ENCODE peak calls at places on chromosomes 7 and 10, in five cellular contexts. Y is K562, D is A549, T is HepG2, P is IMR-90. B is an unnamed sample.

GRCh38 chr10:125802131-125802530 is 20.9 kb downstream of the UROS start:
- DNase-seq in Y (no peak), D (no peak), T (no peak), P (no peak), B (no peak)

GRCh38 chr10:93712593-93712992 is 10.2 kb upstream of the FRA10AC1 start:
- DNase-seq in Y (no peak), D (no peak), T (no peak), P (no peak), B (no peak)

GRCh38 chr10:131755200-131755599 is 145.6 kb upstream of the PPP2R2D start:
- DNase-seq in Y (no peak), D (peak; percentile 19), T (no peak), P (no peak), B (no peak)

GRCh38 chr10:5297466-5297865 is 67.3 kb upstream of the UCN3 start:
- DNase-seq in Y (no peak), D (no peak), T (no peak), P (no peak), B (no peak)

GRCh38 chr7:140689199-140690152 is 7.0 kb upstream of the NDUFB2 start:
- DNase-seq in Y (peak; percentile 19), D (no peak), T (no peak), P (no peak), B (no peak)

GRCh38 chr7:73741600-73741999 is 3.0 kb upstream of the ABHD11 start:
- DNase-seq in Y (no peak), D (no peak), T (no peak), P (no peak), B (no peak)

GRCh38 chr7:2172311-2173183 is 60.2 kb downstream of the MAD1L1 start:
- DNase-seq in Y (no peak), D (no peak), T (peak; percentile 76), P (peak; percentile 97), B (no peak)

GRCh38 chr7:7103343-7104313 is 78.7 kb upstream of the C1GALT1 start:
- DNase-seq in Y (peak; percentile 43), D (peak; percentile 46), T (peak; percentile 61), P (peak; percentile 74), B (no peak)

GRCh38 chr7:40647719-40648118 is 512.9 kb downstream of the SUGCT start:
- DNase-seq in Y (no peak), D (no peak), T (no peak), P (peak; percentile 64), B (no peak)

GRCh38 chr10:10782603-10783002 is 235.1 kb upstream of the CELF2 start:
- DNase-seq in Y (no peak), D (no peak), T (no peak), P (peak; percentile 79), B (no peak)

GRCh38 chr7:135980665-135981180 is 3.6 kb upstream of the MTPN start:
- DNase-seq in Y (no peak), D (no peak), T (no peak), P (peak; percentile 39), B (no peak)

GRCh38 chr10:89978081-89978480 is 276.7 kb downstream of the KIF20B start:
- DNase-seq in Y (no peak), D (no peak), T (no peak), P (no peak), B (no peak)

GRCh38 chr10:70355234-70356021 is 27.0 kb downstream of the LRRC20 start:
- DNase-seq in Y (no peak), D (no peak), T (no peak), P (no peak), B (no peak)

GRCh38 chr7:44280993-44281721 is 44.2 kb downstream of the CAMK2B start:
- DNase-seq in Y (no peak), D (no peak), T (no peak), P (no peak), B (no peak)

GRCh38 chr7:11935905-11936304 is 103.9 kb upstream of the THSD7A start:
- DNase-seq in Y (no peak), D (no peak), T (no peak), P (no peak), B (no peak)

GRCh38 chr7:108079291-108080057 is 50.7 kb downstream of the LAMB4 start:
- DNase-seq in Y (no peak), D (no peak), T (no peak), P (peak; percentile 95), B (no peak)

GRCh38 chr10:10526846-10527245 is 490.8 kb upstream of the CELF2 start:
- DNase-seq in Y (no peak), D (no peak), T (no peak), P (no peak), B (no peak)

GRCh38 chr10:103688451-103688850 is 166.9 kb downstream of the SH3PXD2A start:
- DNase-seq in Y (no peak), D (no peak), T (no peak), P (no peak), B (no peak)

GRCh38 chr7:34558026-34558425 is 100.0 kb upstream of the NPSR1 start:
- DNase-seq in Y (no peak), D (no peak), T (no peak), P (no peak), B (no peak)

GRCh38 chr10:88875081-88875480 is 5.0 kb upstream of the STAMBPL1 start:
- DNase-seq in Y (no peak), D (no peak), T (no peak), P (no peak), B (no peak)

GRCh38 chr7:100591596-100591995 is 5.5 kb downstream of the FBXO24 start:
- DNase-seq in Y (no peak), D (no peak), T (no peak), P (no peak), B (no peak)

GRCh38 chr7:106125417-106125816 is 13.3 kb upstream of the SYPL1 start:
- DNase-seq in Y (no peak), D (no peak), T (no peak), P (peak; percentile 39), B (no peak)

GRCh38 chr10:5570979-5571810 is 46.4 kb downstream of the CALML3 start:
- DNase-seq in Y (no peak), D (no peak), T (peak; percentile 64), P (no peak), B (no peak)

GRCh38 chr7:120180221-120180620 is 92.8 kb upstream of the KCND2 start:
- DNase-seq in Y (no peak), D (no peak), T (no peak), P (peak; percentile 3), B (no peak)

GRCh38 chr7:137951700-137952099 is 50.2 kb downstream of the CREB3L2 start:
- DNase-seq in Y (no peak), D (no peak), T (no peak), P (no peak), B (no peak)

GRCh38 chr7:137952406-137952805 is 49.5 kb downstream of the CREB3L2 start:
- DNase-seq in Y (no peak), D (no peak), T (no peak), P (no peak), B (no peak)

GRCh38 chr7:137954614-137955013 is 47.3 kb downstream of the CREB3L2 start:
- DNase-seq in Y (no peak), D (no peak), T (no peak), P (peak; percentile 42), B (no peak)

GRCh38 chr7:137953692-137954470 is 48.0 kb downstream of the CREB3L2 start:
- DNase-seq in Y (peak; percentile 53), D (peak; percentile 89), T (no peak), P (peak; percentile 84), B (no peak)

GRCh38 chr7:137953043-137953691 is 48.7 kb downstream of the CREB3L2 start:
- DNase-seq in Y (no peak), D (no peak), T (no peak), P (peak; percentile 98), B (no peak)
- H3K4me2 ChIP-seq in Y (no peak overlapping the region), D (peak overlapping the region; percentile 82), T (no peak overlapping the region), P (peak overlapping the region; percentile 88), B (peak overlapping the region; percentile 55)

GRCh38 chr10:97086530-97086929 is 99.2 kb downstream of the SLIT1 start:
- DNase-seq in Y (no peak), D (no peak), T (no peak), P (no peak), B (no peak)

GRCh38 chr10:97089209-97089865 is 96.4 kb downstream of the SLIT1 start:
- DNase-seq in Y (no peak), D (no peak), T (no peak), P (no peak), B (no peak)

GRCh38 chr10:97090644-97091043 is 95.1 kb downstream of the SLIT1 start:
- DNase-seq in Y (no peak), D (no peak), T (no peak), P (no peak), B (no peak)

GRCh38 chr10:97090035-97090434 is 95.7 kb downstream of the SLIT1 start:
- DNase-seq in Y (no peak), D (no peak), T (no peak), P (no peak), B (no peak)

DNA sequence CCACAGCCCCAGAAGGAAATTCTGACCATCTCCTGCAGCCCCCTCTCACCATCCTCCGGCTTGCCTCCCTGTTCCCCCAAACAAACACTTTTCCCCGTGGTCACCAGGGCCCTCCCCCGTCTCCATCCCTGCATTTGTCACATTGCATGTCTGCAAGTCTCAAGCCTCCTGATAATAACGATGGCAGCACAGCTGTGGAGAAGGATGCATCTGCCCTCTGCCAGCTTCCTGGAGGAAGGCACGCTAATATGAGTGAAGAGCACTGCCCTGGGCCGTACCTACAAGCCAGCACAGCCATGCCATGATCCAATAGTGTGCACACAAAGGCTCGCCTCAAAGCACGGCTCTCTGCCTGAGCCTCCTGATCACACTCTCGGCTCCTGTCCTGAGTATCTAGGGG is 98.5 kb downstream of the SLIT1 start:
- DNase-seq in Y (no peak), D (no peak), T (no peak), P (no peak), B (no peak)
- TF ChIP-seq MAFK in Y (no peak), D (no peak), T (no peak), P (no peak), B (no peak)

GRCh38 chr10:29798876-29799690 is 164.3 kb upstream of the SVIL start:
- DNase-seq in Y (no peak), D (no peak), T (no peak), P (no peak), B (no peak)
- H3K4me2 ChIP-seq in Y (no peak overlapping the region), D (no peak overlapping the region), T (no peak overlapping the region), P (no peak overlapping the region), B (no peak overlapping the region)

DNA sequence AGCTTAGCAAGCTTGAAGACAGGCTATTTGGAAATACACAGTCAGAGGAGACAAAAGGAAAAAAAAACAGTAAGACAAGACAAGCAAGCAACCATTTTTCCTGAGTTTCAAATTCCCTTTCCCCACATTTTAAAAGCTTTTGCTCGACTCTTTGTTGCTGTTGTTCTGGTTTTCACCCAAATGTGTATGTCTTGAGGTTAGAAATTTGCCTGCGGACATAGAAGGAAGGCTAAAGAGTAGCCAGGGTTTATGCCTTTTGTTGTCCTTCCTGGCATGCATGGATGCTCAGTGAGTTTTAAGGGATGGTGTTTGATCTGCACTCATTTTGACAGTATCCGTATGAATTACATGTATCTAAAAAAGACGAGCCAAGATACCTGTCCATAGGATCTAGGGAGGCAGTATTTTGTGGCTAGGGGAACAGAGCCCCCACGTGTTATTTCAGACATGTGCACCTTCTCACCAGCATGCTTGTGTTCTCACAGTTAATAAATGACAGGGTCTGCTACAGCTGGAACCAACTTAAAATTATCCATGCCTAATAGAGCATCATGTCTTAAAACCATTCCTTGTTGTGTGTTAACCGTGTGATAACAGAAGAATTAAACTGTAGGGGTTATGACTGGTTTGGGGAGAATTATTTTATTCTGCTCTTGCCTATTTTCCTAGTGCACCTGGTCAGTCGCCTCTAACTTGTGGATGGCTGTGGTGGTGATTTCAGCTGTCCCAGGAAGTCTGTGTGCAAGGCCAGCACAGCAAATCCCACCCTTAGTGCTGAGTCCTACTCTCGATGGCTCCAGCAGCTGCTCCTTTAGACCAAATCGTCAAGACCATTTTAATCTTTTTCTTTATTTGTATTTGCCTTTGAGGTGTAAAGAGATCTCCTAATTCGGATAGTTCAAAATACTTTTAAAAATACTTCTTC is 9.1 kb downstream of the WIPF3 start:
- DNase-seq in Y (no peak), D (no peak), T (no peak), P (no peak), B (no peak)
- TF ChIP-seq MAFK in Y (no peak), D (no peak), T (no peak), P (no peak), B (no peak)

GRCh38 chr10:78726171-78726570 is 342.6 kb upstream of the ZMIZ1 start:
- DNase-seq in Y (no peak), D (no peak), T (no peak), P (no peak), B (no peak)
- H3K4me2 ChIP-seq in Y (no peak overlapping the region), D (no peak overlapping the region), T (no peak overlapping the region), P (no peak overlapping the region), B (no peak overlapping the region)